ENCODE peak calls at places on chromosomes 6 and 20, in nine cellular contexts. G is body of pancreas; X is bronchial epithelial cell; L is stimulated activated CD8-positive, alpha-beta memory T cell treated with anti-CD3 and anti-CD28 coated beads, Interleukin-15, amount 100 ng/mL, for 1 hour; I is Right ventricle myocardium superior; Y is NCI-H345; J is brain microvascular endothelial cell; S is NCI-H2081; B is MG63. Q is an unnamed sample.
A peak's percentile ranks its signal among the peaks of the same experiment; 100 is the strongest.

GRCh38 chr6:141152951-141153350 is 979.8 kb upstream of the GJE1 start:
- DNase-seq in Y (no peak), I (no peak), S (no peak), X (no peak), J (no peak), G (no peak), L (no peak), B (no peak), Q (no peak)

GRCh38 chr20:10554285-10554684 is 119.2 kb downstream of the SLX4IP start:
- DNase-seq in J (no peak), L (no peak), S (no peak), I (no peak), G (no peak), X (no peak), Y (no peak), B (no peak), Q (no peak)

GRCh38 chr6:15400572-15401004 is 154.7 kb downstream of the JARID2 start:
- DNase-seq in I (peak; percentile 84), B (no peak), S (peak; percentile 72), Y (no peak), J (peak; percentile 38), X (no peak), L (no peak), G (peak; percentile 18), Q (no peak)

GRCh38 chr6:136067731-136068341 is 182.3 kb downstream of the MTFR2 start:
- DNase-seq in Y (no peak), X (peak; percentile 90), G (peak; percentile 27), J (no peak), B (no peak), I (no peak), L (no peak), S (no peak), Q (no peak)

GRCh38 chr6:70707893-70708292 is 40.2 kb downstream of the SMAP1 start:
- DNase-seq in S (no peak), L (no peak), J (no peak), X (no peak), B (no peak), I (no peak), G (no peak), Y (no peak), Q (no peak)

GRCh38 chr20:1013566-1014340 is 11.6 kb upstream of the RSPO4 start:
- DNase-seq in X (no peak), Y (no peak), S (no peak), G (no peak), L (no peak), B (no peak), I (no peak), J (no peak), Q (no peak)

GRCh38 chr6:35234901-35235300 is 21.1 kb downstream of the SCUBE3 start:
- DNase-seq in J (no peak), L (no peak), I (no peak), G (no peak), X (no peak), S (no peak), Y (no peak), B (no peak), Q (no peak)

GRCh38 chr20:62787329-62787728 is 8.9 kb upstream of the MRGBP start:
- DNase-seq in L (no peak), S (no peak), X (no peak), J (no peak), G (no peak), B (no peak), Y (no peak), I (no peak), Q (no peak)

GRCh38 chr20:53943522-53944291 is 126.7 kb downstream of the BCAS1 start:
- DNase-seq in X (peak; percentile 30), J (no peak), S (no peak), B (no peak), I (no peak), Y (no peak), G (no peak), L (no peak), Q (no peak)

GRCh38 chr6:111602481-111603404 is 2.9 kb downstream of the TRAF3IP2 start:
- DNase-seq in J (peak; percentile 34), B (no peak), Y (no peak), L (no peak), S (peak; percentile 9), I (peak; percentile 75), G (peak; percentile 32), X (no peak), Q (no peak)

GRCh38 chr6:13445005-13445743 is 42.2 kb downstream of the GFOD1 start:
- DNase-seq in B (peak; percentile 42), J (peak; percentile 27), X (peak; percentile 76), S (peak; percentile 79), Y (peak; percentile 57), L (no peak), G (peak; percentile 86), I (peak; percentile 75), Q (peak; percentile 64)

GRCh38 chr20:19890358-19891117 is 126.6 kb upstream of the NAA20 start:
- DNase-seq in I (no peak), J (no peak), G (no peak), B (no peak), S (peak; percentile 43), L (no peak), X (no peak), Y (peak; percentile 72), Q (no peak)

GRCh38 chr20:56626367-56627121 is 2.6 kb upstream of the TFAP2C start:
- DNase-seq in B (peak; percentile 14), G (no peak), S (no peak), L (no peak), Y (no peak), I (no peak), X (peak; percentile 44), J (no peak), Q (no peak)

GRCh38 chr6:141212296-141212695 is 920.4 kb upstream of the GJE1 start:
- DNase-seq in X (peak; percentile 18), Y (no peak), S (no peak), L (no peak), B (peak; percentile 3), J (no peak), I (no peak), G (no peak), Q (no peak)

GRCh38 chr6:5617179-5617578 is 355.9 kb downstream of the FARS2 start:
- DNase-seq in G (no peak), X (no peak), S (no peak), L (no peak), I (no peak), Y (no peak), J (no peak), B (no peak), Q (no peak)

GRCh38 chr20:40728470-40728869 is 39.4 kb upstream of the MAFB start:
- DNase-seq in X (no peak), J (no peak), B (no peak), I (no peak), S (no peak), G (no peak), Y (no peak), L (no peak), Q (no peak)

GRCh38 chr6:48236375-48236774 is 125.4 kb upstream of the PTCHD4 start:
- DNase-seq in G (no peak), L (no peak), X (no peak), B (no peak), Y (no peak), J (no peak), S (no peak), I (no peak), Q (no peak)

GRCh38 chr20:62422636-62423325 is 4.6 kb downstream of the RBBP8NL start:
- DNase-seq in L (no peak), B (no peak), I (no peak), J (no peak), Y (no peak), X (no peak), S (no peak), G (no peak), Q (no peak)

GRCh38 chr6:125041740-125042459 is 79.7 kb downstream of the RNF217 start:
- DNase-seq in B (no peak), S (no peak), J (peak; percentile 24), L (no peak), G (no peak), Y (no peak), X (peak; percentile 95), I (no peak), Q (no peak)

GRCh38 chr6:87904041-87904440 is 143.6 kb upstream of the SPACA1 start:
- DNase-seq in L (no peak), I (no peak), S (no peak), X (no peak), B (no peak), J (no peak), G (no peak), Y (no peak), Q (no peak)

GRCh38 chr6:109799664-109800063 is 108.6 kb downstream of the FIG4 start:
- DNase-seq in L (no peak), G (no peak), I (no peak), Y (peak; percentile 37), B (peak; percentile 10), S (no peak), X (peak; percentile 27), J (no peak), Q (no peak)

GRCh38 chr20:17287503-17287902 is 60.7 kb downstream of the PCSK2 start:
- DNase-seq in X (no peak), L (no peak), Y (no peak), G (no peak), S (no peak), I (no peak), B (no peak), J (no peak), Q (no peak)

GRCh38 chr6:149864578-149865535 is 698 bp upstream of the LRP11 start:
- DNase-seq in S (peak; percentile 68), J (peak; percentile 79), I (no peak), L (no peak), X (peak; percentile 72), Y (peak; percentile 72), G (peak; percentile 54), B (peak; percentile 25), Q (no peak)

GRCh38 chr6:152089992-152090391 is 282.5 kb downstream of the ESR1 start:
- DNase-seq in X (peak; percentile 71), I (peak; percentile 56), J (peak; percentile 63), L (no peak), G (no peak), S (no peak), Y (no peak), B (peak; percentile 62), Q (no peak)

GRCh38 chr6:46949662-46950280 is 28.0 kb upstream of the ADGRF5 start:
- DNase-seq in S (no peak), B (peak; percentile 6), I (peak; percentile 78), G (peak; percentile 34), J (no peak), L (no peak), X (no peak), Y (no peak), Q (peak; percentile 64)

GRCh38 chr6:70131528-70131927 is 171.4 kb downstream of the COL9A1 start:
- DNase-seq in S (no peak), Y (no peak), B (no peak), G (no peak), I (no peak), L (no peak), X (no peak), J (no peak), Q (no peak)

GRCh38 chr20:59002874-59003399 is 4.1 kb downstream of the CTSZ start:
- DNase-seq in L (no peak), I (no peak), B (no peak), J (no peak), X (no peak), G (no peak), Y (no peak), S (no peak), Q (no peak)